ENCODE peak calls at places on chromosomes 7 and 10, in seven cellular contexts. K is astrocyte of the cerebellum, V is brain microvascular endothelial cell, N is fibroblast of pulmonary artery, O is PC-9, C is IMR-90, E is endodermal cell. P is an unnamed sample.

GRCh38 chr7:90320801-90321494 is at the start of gene FAM237B:
- DNase-seq in K (no peak), V (no peak), N (peak), O (no peak), C (no peak), E (peak), P (no peak)

GRCh38 chr7:4753610-4754432 is 21.6 kb upstream of the AP5Z1 start:
- DNase-seq in K (no peak), V (no peak), N (peak), O (peak), C (peak), E (peak), P (no peak)

GRCh38 chr10:37704566-37704965 is 152.8 kb downstream of the ZNF248 start:
- DNase-seq in K (no peak), V (no peak), N (no peak), O (no peak), C (no peak), E (no peak), P (no peak)

GRCh38 chr10:28628184-28628893 is 49.0 kb upstream of the BAMBI start:
- DNase-seq in K (peak), V (peak), N (peak), O (peak), C (peak), E (peak), P (peak)

GRCh38 chr10:5963591-5963990 is 13.8 kb downstream of the IL15RA start:
- DNase-seq in K (no peak), V (no peak), N (no peak), O (no peak), C (no peak), E (peak), P (no peak)

GRCh38 chr7:110413038-110413437 is 677.9 kb upstream of the LRRN3 start:
- DNase-seq in K (no peak), V (no peak), N (no peak), O (no peak), C (no peak), E (no peak), P (no peak)

GRCh38 chr10:50572017-50572491 is 51.7 kb downstream of the SGMS1 start:
- DNase-seq in K (no peak), V (no peak), N (no peak), O (no peak), C (no peak), E (no peak), P (no peak)

GRCh38 chr7:77266162-77266807 is 66.7 kb upstream of the FGL2 start:
- DNase-seq in K (no peak), V (no peak), N (peak), O (no peak), C (peak), E (no peak), P (no peak)

GRCh38 chr7:117338020-117338419 is 15.2 kb upstream of the WNT2 start:
- DNase-seq in K (no peak), V (no peak), N (peak), O (no peak), C (peak), E (no peak), P (no peak)

GRCh38 chr7:26787696-26788095 is 76.7 kb downstream of the SKAP2 start:
- DNase-seq in K (no peak), V (no peak), N (no peak), O (no peak), C (no peak), E (no peak), P (no peak)

GRCh38 chr10:119654540-119654939 is 3.4 kb downstream of the BAG3 start:
- DNase-seq in K (no peak), V (no peak), N (no peak), O (peak), C (no peak), E (peak), P (no peak)

GRCh38 chr10:30502266-30503058 is 68.5 kb downstream of the MAP3K8 start:
- DNase-seq in K (no peak), V (peak), N (peak), O (peak), C (peak), E (no peak), P (no peak)

GRCh38 chr7:98670186-98670585 is 53.1 kb downstream of the NPTX2 start:
- DNase-seq in K (no peak), V (no peak), N (no peak), O (no peak), C (no peak), E (no peak), P (no peak)

GRCh38 chr10:119973261-119973660 is 80.7 kb downstream of the SEC23IP start:
- DNase-seq in K (no peak), V (no peak), N (peak), O (no peak), C (peak), E (no peak), P (no peak)

GRCh38 chr10:97129666-97130065 is 56.1 kb downstream of the SLIT1 start:
- DNase-seq in K (no peak), V (no peak), N (no peak), O (no peak), C (no peak), E (no peak), P (no peak)

GRCh38 chr10:86798636-86799035 is 42.2 kb downstream of the BMPR1A start:
- DNase-seq in K (no peak), V (no peak), N (no peak), O (no peak), C (peak), E (no peak), P (no peak)

GRCh38 chr10:52644678-52645434 is 127.7 kb downstream of the MBL2 start:
- DNase-seq in K (no peak), V (peak), N (peak), O (peak), C (peak), E (peak), P (no peak)

GRCh38 chr7:126685018-126685573 is 567.6 kb downstream of the GRM8 start:
- DNase-seq in K (no peak), V (no peak), N (no peak), O (no peak), C (no peak), E (no peak), P (no peak)

GRCh38 chr10:49371967-49372366 is 23.9 kb downstream of the DRGX start:
- DNase-seq in K (no peak), V (no peak), N (no peak), O (no peak), C (no peak), E (no peak), P (no peak)

GRCh38 chr7:99196536-99197288 is 11.2 kb downstream of the KPNA7 start:
- DNase-seq in K (no peak), V (peak), N (peak), O (no peak), C (peak), E (peak), P (no peak)

GRCh38 chr10:101843032-101843991 is at the start of gene KCNIP2:
- DNase-seq in K (no peak), V (no peak), N (no peak), O (no peak), C (no peak), E (peak), P (no peak)

GRCh38 chr7:104963378-104963990 is 50.5 kb upstream of the KMT2E start:
- DNase-seq in K (no peak), V (no peak), N (no peak), O (no peak), C (no peak), E (no peak), P (no peak)

GRCh38 chr10:80537086-80537704 is 507 bp upstream of the SH2D4B start:
- DNase-seq in K (no peak), V (no peak), N (no peak), O (no peak), C (no peak), E (no peak), P (no peak)

GRCh38 chr10:1425886-1426285 is 311.4 kb downstream of the ADARB2 start:
- DNase-seq in K (no peak), V (no peak), N (no peak), O (no peak), C (no peak), E (no peak), P (no peak)

GRCh38 chr7:29119538-29119937 is 26.8 kb downstream of the CPVL start:
- DNase-seq in K (no peak), V (no peak), N (no peak), O (no peak), C (no peak), E (peak), P (no peak)

GRCh38 chr10:105354010-105354409 is 712.9 kb downstream of the SORCS3 start:
- DNase-seq in K (no peak), V (no peak), N (no peak), O (no peak), C (no peak), E (no peak), P (no peak)

GRCh38 chr10:18539335-18539734 is 112.1 kb downstream of the NSUN6 start:
- DNase-seq in K (no peak), V (no peak), N (no peak), O (no peak), C (no peak), E (no peak), P (no peak)

GRCh38 chr10:70097459-70097858 is 35.2 kb downstream of the AIFM2 start:
- DNase-seq in K (no peak), V (no peak), N (no peak), O (no peak), C (no peak), E (no peak), P (no peak)

GRCh38 chr10:123974406-123974805 is 82.8 kb upstream of the CPXM2 start:
- DNase-seq in K (no peak), V (peak), N (peak), O (no peak), C (peak), E (no peak), P (no peak)

GRCh38 chr7:47461161-47461560 is 120.8 kb downstream of the TNS3 start:
- DNase-seq in K (peak), V (peak), N (peak), O (no peak), C (peak), E (no peak), P (no peak)

GRCh38 chr10:45179716-45180115 is 135.7 kb downstream of the OR13A1 start:
- DNase-seq in K (peak), V (no peak), N (peak), O (no peak), C (peak), E (no peak), P (no peak)

GRCh38 chr10:99796928-99797327 is 14.5 kb downstream of the ABCC2 start:
- DNase-seq in K (no peak), V (no peak), N (no peak), O (no peak), C (no peak), E (no peak), P (no peak)
- H3K4me3 ChIP-seq in K (no peak), V (no peak), N (no peak), O (no peak), C (no peak), E (no peak), P (no peak)

GRCh38 chr7:30171753-30172447 is 37.1 kb downstream of the MTURN start:
- DNase-seq in K (no peak), V (peak), N (no peak), O (peak), C (peak), E (no peak), P (no peak)

GRCh38 chr7:30170460-30171197 is 35.8 kb downstream of the MTURN start:
- DNase-seq in K (no peak), V (no peak), N (no peak), O (no peak), C (no peak), E (no peak), P (no peak)

GRCh38 chr7:30175171-30175570 is 40.4 kb downstream of the MTURN start:
- DNase-seq in K (no peak), V (no peak), N (no peak), O (no peak), C (no peak), E (no peak), P (no peak)

GRCh38 chr7:30172451-30172850 is 37.7 kb downstream of the MTURN start:
- DNase-seq in K (no peak), V (no peak), N (no peak), O (no peak), C (no peak), E (no peak), P (no peak)

DNA sequence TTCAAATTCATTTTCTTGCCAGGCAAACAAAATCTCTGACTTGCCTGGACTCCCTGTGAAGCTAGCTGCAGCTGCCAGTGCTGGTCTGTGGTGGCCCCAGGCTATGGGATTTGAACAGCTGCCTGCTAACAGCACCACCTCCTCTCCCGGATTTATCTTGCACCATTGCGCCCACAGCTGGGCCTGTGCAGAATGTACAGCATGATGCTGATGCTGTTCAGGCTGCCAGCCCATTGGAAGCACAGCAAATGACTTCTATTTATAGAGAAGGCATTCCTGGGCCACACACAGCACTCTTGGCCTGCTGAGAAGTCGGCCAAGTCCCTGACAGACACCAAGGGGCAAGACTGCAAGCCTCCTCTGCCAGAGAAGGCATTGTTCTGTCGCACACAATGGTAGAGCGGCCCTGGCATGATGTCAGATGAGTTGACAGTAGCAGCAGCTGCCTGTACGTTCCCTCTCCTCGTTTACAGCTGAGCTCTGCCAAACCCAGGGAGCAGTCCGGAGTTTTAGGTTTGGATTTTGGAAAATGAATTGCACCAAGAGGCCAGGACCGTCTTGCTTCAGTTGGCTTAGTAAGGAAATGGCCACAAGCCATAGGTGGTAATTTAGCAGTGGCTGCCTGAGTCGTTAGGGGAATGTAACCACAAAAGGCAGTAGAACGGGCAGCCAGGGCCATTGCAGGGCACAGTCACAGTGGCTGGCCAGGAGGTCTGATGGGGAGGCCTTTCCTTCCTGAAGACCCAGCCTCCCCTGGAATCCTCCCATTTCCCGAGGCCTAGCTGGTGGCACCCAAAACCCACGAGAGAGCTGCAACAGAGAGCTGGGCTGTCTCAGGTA is 38.5 kb downstream of the MTURN start:
- DNase-seq in K (peak), V (peak), N (peak), O (peak), C (peak), E (peak), P (peak)
- TF ChIP-seq CTCF in K (peak), V (peak), N (peak), O (peak), C (peak), E (no peak), P (peak)

DNA sequence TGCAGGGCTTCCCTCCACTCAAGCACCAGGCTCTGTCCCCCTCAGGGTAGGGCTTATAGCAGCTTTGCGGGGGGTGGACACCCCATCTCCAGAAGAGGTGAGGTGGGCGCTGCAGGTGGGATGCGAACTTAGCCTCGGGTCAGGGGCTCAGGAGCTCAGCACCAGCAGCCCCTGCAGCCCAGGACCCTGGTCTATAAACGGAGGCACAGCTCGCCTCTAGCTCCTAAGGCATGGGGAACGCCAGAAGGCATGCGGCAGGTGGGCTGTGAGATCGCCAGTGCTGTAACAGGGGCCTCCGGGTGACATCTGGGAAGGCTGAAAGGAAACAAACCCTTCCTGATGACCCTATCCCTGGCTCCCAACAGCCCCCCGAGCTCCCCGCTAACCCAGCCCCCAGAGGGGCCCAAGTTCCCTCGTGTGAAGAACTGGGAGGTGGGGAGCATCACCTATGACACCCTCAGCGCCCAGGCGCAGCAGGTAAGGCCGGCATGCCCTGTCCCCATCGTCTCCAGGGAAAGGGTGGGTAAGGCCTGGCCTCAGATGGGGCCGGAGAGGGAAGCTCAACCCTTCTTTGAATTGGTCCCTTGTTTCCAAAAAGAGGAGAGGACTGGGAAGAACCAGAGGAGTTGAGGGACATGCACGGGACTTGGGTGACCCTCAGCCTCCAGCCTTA is 4.2 kb downstream of the NOS3 start:
- DNase-seq in K (no peak), V (no peak), N (no peak), O (no peak), C (no peak), E (peak), P (no peak)
- H3K4me3 ChIP-seq in K (no peak), V (no peak), N (no peak), O (no peak), C (no peak), E (no peak), P (no peak)

DNA sequence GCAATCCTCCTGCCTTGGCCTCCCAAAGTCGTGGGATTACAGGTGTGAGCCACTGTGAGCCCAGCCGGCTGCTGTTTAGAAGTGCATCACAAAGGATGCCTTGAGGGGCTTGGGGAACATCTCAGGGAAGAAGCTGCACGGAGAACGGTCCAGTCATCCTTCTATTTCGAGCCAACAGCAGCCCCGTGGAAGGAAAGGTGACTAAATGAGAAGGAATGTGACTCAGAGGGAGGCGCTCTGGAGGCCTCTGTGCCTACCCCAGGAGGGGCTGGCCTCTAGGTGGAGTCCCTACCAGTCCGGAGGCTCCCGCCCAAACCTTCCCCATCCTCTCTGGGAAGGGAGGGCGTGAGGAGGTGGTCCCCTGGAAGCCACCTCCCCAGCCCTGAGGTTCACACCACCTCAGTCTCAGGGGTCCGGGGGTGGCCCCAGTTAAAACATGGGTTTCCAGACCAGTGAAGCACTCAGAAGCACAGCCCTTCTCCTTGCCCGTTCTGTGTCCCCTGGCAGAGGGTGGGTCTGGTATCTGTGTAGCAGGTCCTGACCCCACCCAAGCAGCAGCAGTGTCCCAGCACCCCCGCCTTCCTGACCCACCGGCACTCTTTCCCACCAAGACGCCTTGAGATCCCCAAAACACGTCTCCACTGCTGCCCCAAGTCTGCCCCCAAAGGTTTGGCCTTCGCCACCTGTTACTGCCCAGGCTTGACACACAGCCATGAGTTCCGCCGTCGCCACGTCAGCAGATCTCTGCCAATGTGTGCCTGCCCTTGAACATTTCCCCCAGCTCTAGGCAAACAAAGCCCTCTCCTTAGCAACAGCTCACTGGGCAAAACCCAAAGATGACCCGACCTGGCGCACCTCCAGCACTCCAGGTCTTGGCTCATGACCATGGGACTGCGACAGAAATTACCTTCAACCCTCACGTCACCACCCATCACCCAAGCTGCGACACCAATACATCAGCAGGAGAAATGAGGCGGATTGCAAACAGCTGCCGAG is 75.9 kb downstream of the CTBP2 start:
- DNase-seq in K (peak), V (peak), N (peak), O (peak), C (peak), E (peak), P (peak)
- TF ChIP-seq CTCF in K (no peak), V (peak), N (peak), O (no peak), C (peak), E (peak), P (peak)

P was measured in AG09309.